ENCODE peak calls at places on chromosomes 12 and 14, in seven cellular contexts. N, T, P, K, Y, E and R are unnamed samples. For H3K4me1, the result is how much of the 10 kb centered on the place peaks cover.

GRCh38 chr12:74538491-74539258 is 1.0 kb downstream of the ATXN7L3B start:
- DNase-seq in N (no peak), T (peak), P (peak), K (no peak), Y (no peak), E (no peak), R (no peak)

GRCh38 chr14:53226553-53226952 is 73.4 kb upstream of the DDHD1 start:
- DNase-seq in N (peak), T (no peak), P (peak), K (peak), Y (no peak), E (no peak), R (no peak)

GRCh38 chr14:105419055-105419304 is 647 bp upstream of the MTA1 start:
- DNase-seq in N (no peak), T (no peak), P (no peak), K (no peak), Y (no peak), E (no peak), R (no peak)

GRCh38 chr12:111954974-111955373 is 58.0 kb downstream of the TMEM116 start:
- DNase-seq in N (no peak), T (no peak), P (no peak), K (no peak), Y (no peak), E (no peak), R (no peak)

GRCh38 chr14:93971635-93972027 is 4.7 kb downstream of the ASB2 start:
- DNase-seq in N (no peak), T (no peak), P (no peak), K (no peak), Y (no peak), E (no peak), R (no peak)

GRCh38 chr12:43921666-43922337 is 85.9 kb downstream of the TMEM117 start:
- DNase-seq in N (no peak), T (no peak), P (no peak), K (peak), Y (no peak), E (no peak), R (no peak)

GRCh38 chr12:27555928-27556778 is 32.1 kb downstream of the PPFIBP1 start:
- DNase-seq in N (no peak), T (no peak), P (peak), K (no peak), Y (no peak), E (no peak), R (no peak)

GRCh38 chr12:94676011-94676709 is 25.8 kb upstream of the TMCC3 start:
- DNase-seq in N (peak), T (no peak), P (no peak), K (no peak), Y (peak), E (no peak), R (no peak)

GRCh38 chr14:101791919-101792572 is 30.5 kb downstream of the PPP2R5C start:
- DNase-seq in N (no peak), T (peak), P (peak), K (peak), Y (no peak), E (no peak), R (no peak)

GRCh38 chr14:51554339-51554920 is 97.3 kb upstream of the FRMD6 start:
- DNase-seq in N (no peak), T (no peak), P (peak), K (peak), Y (no peak), E (no peak), R (no peak)

GRCh38 chr14:51554953-51555352 is 96.8 kb upstream of the FRMD6 start:
- DNase-seq in N (no peak), T (peak), P (peak), K (peak), Y (no peak), E (no peak), R (no peak)

GRCh38 chr14:51548187-51548586 is 103.5 kb upstream of the FRMD6 start:
- DNase-seq in N (no peak), T (no peak), P (no peak), K (no peak), Y (no peak), E (no peak), R (no peak)

GRCh38 chr14:51552768-51553426 is 98.8 kb upstream of the FRMD6 start:
- DNase-seq in N (no peak), T (no peak), P (no peak), K (no peak), Y (no peak), E (peak), R (peak)

GRCh38 chr14:51552275-51552674 is 99.4 kb upstream of the FRMD6 start:
- DNase-seq in N (no peak), T (no peak), P (no peak), K (no peak), Y (no peak), E (no peak), R (no peak)
- TF ChIP-seq CTCF in N (no peak), T (no peak), P (no peak), K (no peak), Y (no peak), E (no peak), R (no peak)

GRCh38 chr12:3352230-3352629 is 138.8 kb upstream of the PRMT8 start:
- DNase-seq in N (no peak), T (no peak), P (no peak), K (no peak), Y (no peak), E (no peak), R (no peak)

GRCh38 chr12:3354586-3354985 is 136.4 kb upstream of the PRMT8 start:
- DNase-seq in N (no peak), T (no peak), P (no peak), K (no peak), Y (no peak), E (no peak), R (peak)

GRCh38 chr12:3355378-3355900 is 135.6 kb upstream of the PRMT8 start:
- DNase-seq in N (no peak), T (no peak), P (no peak), K (no peak), Y (no peak), E (no peak), R (peak)

GRCh38 chr12:3351731-3352130 is 139.3 kb upstream of the PRMT8 start:
- DNase-seq in N (no peak), T (no peak), P (no peak), K (no peak), Y (no peak), E (no peak), R (no peak)

GRCh38 chr12:3353621-3354020 is 137.4 kb upstream of the PRMT8 start:
- DNase-seq in N (no peak), T (no peak), P (no peak), K (no peak), Y (no peak), E (no peak), R (peak)
- H3K4me3 ChIP-seq in N (no peak), T (no peak), P (no peak), K (no peak), Y (no peak), E (no peak), R (no peak)

GRCh38 chr12:24993756-24994155 is 44.9 kb upstream of the BCAT1 start:
- DNase-seq in N (no peak), T (no peak), P (no peak), K (no peak), Y (no peak), E (no peak), R (no peak)

GRCh38 chr12:24997496-24997895 is 48.6 kb upstream of the BCAT1 start:
- DNase-seq in N (no peak), T (peak), P (peak), K (no peak), Y (no peak), E (no peak), R (no peak)

GRCh38 chr12:24997970-24998582 is 49.2 kb upstream of the BCAT1 start:
- DNase-seq in N (no peak), T (peak), P (peak), K (peak), Y (no peak), E (no peak), R (no peak)

GRCh38 chr12:24996820-24997219 is 47.9 kb upstream of the BCAT1 start:
- DNase-seq in N (no peak), T (no peak), P (no peak), K (no peak), Y (no peak), E (no peak), R (no peak)

GRCh38 chr12:24996102-24996797 is 47.3 kb upstream of the BCAT1 start:
- DNase-seq in N (no peak), T (no peak), P (peak), K (no peak), Y (no peak), E (no peak), R (no peak)
- H3K4me1 ChIP-seq in N (under half), T (under half), P (under half), K (under half), Y (under half), E (under half), R (under half)

GRCh38 chr12:49631336-49631907 is 8.1 kb downstream of the PRPF40B start:
- DNase-seq in N (no peak), T (no peak), P (no peak), K (no peak), Y (no peak), E (no peak), R (no peak)

GRCh38 chr12:49626836-49627235 is 3.5 kb downstream of the PRPF40B start:
- DNase-seq in N (no peak), T (no peak), P (no peak), K (no peak), Y (no peak), E (no peak), R (peak)

GRCh38 chr12:49624919-49625577 is 1.7 kb downstream of the PRPF40B start:
- DNase-seq in N (no peak), T (no peak), P (no peak), K (peak), Y (no peak), E (no peak), R (peak)

GRCh38 chr12:49626169-49626835 is 2.9 kb downstream of the PRPF40B start:
- DNase-seq in N (no peak), T (no peak), P (no peak), K (peak), Y (no peak), E (no peak), R (peak)

GRCh38 chr12:49627752-49628360 is 4.5 kb downstream of the PRPF40B start:
- DNase-seq in N (no peak), T (no peak), P (no peak), K (peak), Y (no peak), E (no peak), R (no peak)
- TF ChIP-seq CTCF in N (no peak), T (no peak), P (no peak), K (no peak), Y (no peak), E (no peak), R (no peak)

DNA sequence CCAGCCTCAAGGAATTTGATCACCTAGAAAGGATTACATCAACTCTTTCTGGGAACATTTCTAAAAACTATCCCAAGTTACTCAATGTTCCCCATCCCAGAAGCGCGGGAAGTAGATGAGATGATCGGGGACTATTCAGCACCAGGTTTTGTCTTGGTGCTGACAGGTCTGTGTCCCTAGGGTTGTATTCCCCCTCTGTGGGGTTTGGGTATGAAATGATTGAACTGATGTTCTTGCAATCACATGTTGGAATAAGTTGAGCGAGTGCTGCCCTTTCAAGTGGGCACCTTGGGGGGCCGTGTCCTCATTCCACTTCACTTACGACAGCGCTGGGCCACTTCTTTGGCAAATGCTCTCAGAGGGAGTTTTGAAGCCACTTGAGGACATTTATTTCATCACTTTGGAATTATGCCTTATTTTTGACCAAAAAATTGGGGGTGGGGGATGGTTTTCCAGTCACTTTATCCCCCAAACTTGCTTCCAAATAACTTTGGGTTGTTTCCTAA is 69.8 kb downstream of the RFX4 start:
- DNase-seq in N (no peak), T (no peak), P (no peak), K (no peak), Y (no peak), E (no peak), R (no peak)
- H3K4me3 ChIP-seq in N (no peak), T (no peak), P (no peak), K (no peak), Y (no peak), E (no peak), R (no peak)

DNA sequence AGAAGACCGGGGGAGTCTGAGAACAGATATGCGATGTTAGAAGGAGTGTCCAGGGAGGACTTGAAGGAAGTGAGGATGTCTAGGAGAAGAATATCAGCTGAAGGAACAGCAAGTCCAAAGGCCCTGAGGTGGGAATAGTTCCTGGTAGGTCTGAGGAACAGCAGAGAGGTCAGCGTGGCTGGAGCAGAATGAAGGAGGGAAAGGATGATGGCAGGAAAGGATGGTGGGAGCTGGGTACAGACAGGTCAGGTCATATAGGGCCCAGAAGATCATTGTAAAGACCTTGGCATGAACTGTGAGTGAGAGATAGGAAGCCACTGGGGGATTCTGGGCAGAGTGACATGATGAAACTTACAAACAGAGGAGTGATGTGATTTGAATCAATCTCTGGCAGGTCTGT is 171.0 kb downstream of the ETV6 start:
- DNase-seq in N (no peak), T (no peak), P (no peak), K (no peak), Y (no peak), E (no peak), R (no peak)
- H3K4me1 ChIP-seq in N (half or more), T (under half), P (under half), K (under half), Y (under half), E (under half), R (under half)

DNA sequence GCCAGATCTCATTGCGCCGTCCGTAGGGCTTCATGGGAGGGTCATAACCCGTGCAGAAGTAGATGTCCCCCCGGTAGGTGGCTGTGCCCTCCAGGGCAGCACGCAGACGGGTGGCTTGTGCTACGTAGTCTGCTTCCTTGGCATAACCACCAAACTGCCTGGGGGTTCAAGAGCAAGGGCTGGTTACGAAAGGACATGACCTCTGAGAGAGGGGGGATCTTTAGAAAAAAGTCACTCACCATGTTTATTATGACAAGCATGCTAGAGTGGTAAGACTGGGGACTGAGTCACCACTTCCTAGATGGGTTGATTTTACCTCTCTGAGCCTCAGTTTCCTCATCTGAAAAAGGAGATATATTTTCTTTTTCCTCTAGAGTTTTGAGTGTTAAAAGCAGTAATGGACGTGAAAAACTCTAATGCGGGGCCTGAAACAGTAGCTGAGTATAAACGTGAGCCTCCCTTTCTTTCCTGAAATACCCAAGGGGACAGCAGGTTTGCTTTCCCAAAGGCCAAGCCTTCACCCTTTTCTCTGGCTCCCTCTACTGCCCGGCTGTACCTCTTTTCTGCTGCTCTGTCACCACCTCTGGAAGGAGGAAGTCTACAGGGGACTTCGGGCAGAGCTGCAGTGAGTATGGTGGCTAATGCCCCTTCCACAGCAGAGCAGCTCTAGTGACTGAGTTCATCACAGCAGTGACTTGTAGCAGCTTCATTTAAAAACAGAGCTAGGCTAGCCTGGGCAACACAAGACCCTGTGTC is 23.5 kb upstream of the GPRC5D start:
- DNase-seq in N (no peak), T (peak), P (peak), K (peak), Y (no peak), E (no peak), R (no peak)
- TF ChIP-seq CTCF in N (peak), T (peak), P (peak), K (peak), Y (no peak), E (no peak), R (no peak)

DNA sequence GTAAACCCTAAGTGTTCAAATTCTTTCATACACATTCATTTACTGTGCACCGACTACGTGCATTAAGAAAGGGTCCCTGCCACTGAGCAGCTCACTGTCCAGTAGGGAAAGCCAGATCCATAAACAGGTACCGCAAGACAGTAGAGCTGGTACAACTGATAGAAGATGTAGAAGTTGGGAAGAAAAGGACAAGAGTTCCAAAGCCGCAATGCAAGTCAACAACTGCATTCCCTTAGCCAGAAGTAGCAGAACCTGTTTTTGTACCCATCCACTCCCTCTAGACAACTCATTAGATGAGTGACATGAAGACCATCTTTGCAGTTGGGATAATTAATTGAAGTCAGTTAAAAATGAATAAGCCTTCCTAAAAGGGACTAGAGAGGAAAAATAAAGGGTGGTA is 1.3 kb downstream of the SENP1 start:
- DNase-seq in N (no peak), T (no peak), P (no peak), K (no peak), Y (no peak), E (no peak), R (no peak)
- H3K4me3 ChIP-seq in N (peak), T (peak), P (peak), K (peak), Y (no peak), E (peak), R (peak)

GRCh38 chr14:96095058-96095457 is 55.9 kb downstream of the C14orf132 start:
- DNase-seq in N (no peak), T (no peak), P (no peak), K (no peak), Y (no peak), E (no peak), R (no peak)
- H3K4me1 ChIP-seq in N (under half), T (under half), P (under half), K (under half), Y (under half), E (under half), R (under half)